ENCODE peak calls at places on chromosomes 2 and 18, in six cellular contexts. Q is upper lobe of right lung; R is lung; E is activated naive CD8-positive, alpha-beta T cell treated with anti-CD3 and anti-CD28 coated beads, Interleukin-2, amount 50 U/mL, for 24 hours; A is activated naive CD4-positive, alpha-beta T cell treated with anti-CD3 and anti-CD28 coated beads, Interleukin-2, amount 50 U/mL, for 72 hours; V is IMR-90. Z is an unnamed sample.

GRCh38 chr18:50707841-50708240 is 112.0 kb downstream of the MRO start:
- ATAC-seq in Q (peak), V (peak), E (no peak), R (peak), A (no peak), Z (no peak)

GRCh38 chr18:66708631-66709030 is 104.7 kb upstream of the CDH19 start:
- ATAC-seq in V (no peak), R (no peak), A (no peak), Q (no peak), E (no peak), Z (no peak)

GRCh38 chr2:55133467-55134315 is 83.4 kb upstream of the RTN4 start:
- ATAC-seq in A (peak), V (peak), Q (peak), E (peak), R (peak), Z (peak)

GRCh38 chr2:119158563-119159347 is at the start of gene C1QL2:
- ATAC-seq in V (peak), A (no peak), Q (no peak), E (peak), R (no peak), Z (no peak)

GRCh38 chr2:97663626-97663961 is 250 bp downstream of the ACTR1B start:
- ATAC-seq in R (no peak), E (no peak), Q (no peak), A (no peak), V (no peak), Z (no peak)

GRCh38 chr2:235966396-235966795 is 201.8 kb downstream of the GBX2 start:
- ATAC-seq in R (no peak), A (no peak), V (no peak), E (no peak), Q (no peak), Z (no peak)

GRCh38 chr2:219124379-219125110 is 36.1 kb downstream of the NHEJ1 start:
- ATAC-seq in A (peak), R (no peak), Q (peak), E (peak), V (peak), Z (no peak)

GRCh38 chr2:196475621-196476020 is 163.9 kb upstream of the CCDC150 start:
- ATAC-seq in A (no peak), R (no peak), E (no peak), V (no peak), Q (no peak), Z (no peak)

GRCh38 chr18:74402806-74403433 is 54.2 kb downstream of the DIPK1C start:
- ATAC-seq in Q (peak), R (peak), V (no peak), E (no peak), A (no peak), Z (no peak)

GRCh38 chr2:115161531-115162453 is 719.4 kb downstream of the DPP10 start:
- ATAC-seq in V (no peak), Q (peak), R (peak), A (no peak), E (peak), Z (peak)

GRCh38 chr2:40451926-40452605 is at the start of gene SLC8A1:
- ATAC-seq in E (peak), Q (peak), R (peak), V (peak), A (peak), Z (peak)

GRCh38 chr2:127143851-127144782 is 37.2 kb upstream of the BIN1 start:
- ATAC-seq in Q (peak), R (no peak), E (no peak), V (peak), A (no peak), Z (peak)

GRCh38 chr2:10544252-10544651 is 96.1 kb upstream of the ODC1 start:
- ATAC-seq in E (peak), V (no peak), A (peak), Q (peak), R (no peak), Z (no peak)